ENCODE peak calls at places on chromosomes 1 and 21, in four cellular contexts. A is K562, B is GM12878, F is HepG2. X is an unnamed sample.

GRCh38 chr1:93740601-93741031 is 59.0 kb upstream of the BCAR3 start:
- DNase-seq in F (no peak), A (no peak), B (no peak), X (no peak)

GRCh38 chr1:155499263-155499662 is 63.3 kb downstream of the ASH1L start:
- DNase-seq in B (no peak), A (no peak), F (peak), X (no peak)

GRCh38 chr1:2632051-2632430 is 775 bp downstream of the MMEL1 start:
- DNase-seq in F (no peak), A (no peak), B (no peak), X (no peak)

GRCh38 chr1:168879906-168880734 is 151.1 kb upstream of the DPT start:
- DNase-seq in A (no peak), B (no peak), F (no peak), X (no peak)

GRCh38 chr1:228108742-228109072 is 392 bp downstream of the MRPL55 start:
- DNase-seq in F (no peak), A (no peak), B (no peak), X (no peak)

GRCh38 chr1:243713470-243714186 is 136.4 kb downstream of the AKT3 start:
- DNase-seq in A (no peak), F (no peak), B (no peak), X (no peak)

GRCh38 chr1:236890152-236891056 is 95.3 kb downstream of the MTR start:
- DNase-seq in A (no peak), B (no peak), F (no peak), X (no peak)

GRCh38 chr1:228695015-228695955 is 40.0 kb upstream of the RHOU start:
- DNase-seq in F (peak), B (no peak), A (no peak), X (no peak)

GRCh38 chr1:7956218-7957032 is 5.1 kb upstream of the PARK7 start:
- DNase-seq in A (no peak), B (no peak), F (no peak), X (no peak)

GRCh38 chr1:3995141-3995780 is 95.2 kb upstream of the C1orf174 start:
- DNase-seq in A (no peak), B (no peak), F (no peak), X (no peak)

GRCh38 chr1:183550915-183551314 is 39.3 kb downstream of the NCF2 start:
- DNase-seq in F (no peak), B (no peak), A (no peak), X (no peak)

GRCh38 chr1:29826646-29827045 is 590.3 kb downstream of the PTPRU start:
- DNase-seq in F (no peak), B (no peak), A (no peak), X (no peak)

GRCh38 chr1:42070996-42071395 is 82.2 kb upstream of the GUCA2B start:
- DNase-seq in F (no peak), A (no peak), B (no peak), X (no peak)

GRCh38 chr1:31769720-31770390 is 5.7 kb upstream of the ADGRB2 start:
- DNase-seq in B (no peak), A (no peak), F (no peak), X (no peak)

GRCh38 chr1:56401191-56401590 is 178.2 kb downstream of the PLPP3 start:
- DNase-seq in B (no peak), F (no peak), A (no peak), X (no peak)

GRCh38 chr21:44497641-44498243 is 42.3 kb downstream of the KRTAP10-1 start:
- DNase-seq in A (no peak), F (no peak), B (no peak), X (no peak)

GRCh38 chr21:44498965-44499560 is 40.9 kb downstream of the KRTAP10-1 start:
- DNase-seq in A (no peak), F (no peak), B (no peak), X (no peak)

GRCh38 chr21:44496900-44497550 is 41.7 kb downstream of the LRRC3 start:
- DNase-seq in F (no peak), A (no peak), B (no peak), X (no peak)

GRCh38 chr21:44499631-44500030 is 40.4 kb downstream of the KRTAP10-1 start:
- DNase-seq in F (no peak), B (no peak), A (no peak), X (no peak)

DNA sequence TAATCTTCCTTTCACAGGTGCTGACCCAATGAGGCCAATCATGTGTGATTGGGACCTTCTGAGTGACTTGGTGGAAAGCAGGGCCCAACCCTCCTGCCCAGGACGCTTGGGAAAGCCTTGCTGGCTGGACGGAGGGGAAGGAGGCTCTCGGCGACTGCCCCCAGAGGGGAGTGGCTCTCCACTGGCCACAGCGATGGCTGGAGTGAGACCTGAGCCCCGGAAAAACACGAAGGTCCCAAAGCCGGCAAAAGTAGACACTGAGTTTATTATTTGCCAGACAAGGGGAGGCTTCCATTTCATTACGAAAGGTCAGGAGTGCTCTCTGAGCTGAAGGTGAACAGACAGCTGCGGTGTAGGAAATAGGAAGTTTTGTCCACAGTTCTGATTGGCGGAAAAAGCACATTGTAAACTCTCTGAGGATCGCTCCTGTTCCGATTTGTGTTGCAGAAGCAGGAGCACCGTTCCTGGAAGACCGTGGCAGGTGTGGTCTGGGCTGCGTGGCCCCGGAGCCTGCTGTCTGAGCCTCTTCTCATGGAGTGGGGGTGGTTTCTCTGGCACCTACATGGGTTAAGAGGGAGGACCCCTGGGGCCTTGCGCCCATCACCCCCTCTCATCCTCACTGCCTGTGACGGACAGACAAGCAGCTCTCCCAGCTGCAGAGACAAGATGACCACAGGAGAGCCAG is 41.6 kb downstream of the KRTAP10-1 start:
- DNase-seq in A (no peak), F (peak), B (no peak), X (no peak)
- TF ChIP-seq CTCF in A (no peak), F (peak), B (no peak), X (no peak)

DNA sequence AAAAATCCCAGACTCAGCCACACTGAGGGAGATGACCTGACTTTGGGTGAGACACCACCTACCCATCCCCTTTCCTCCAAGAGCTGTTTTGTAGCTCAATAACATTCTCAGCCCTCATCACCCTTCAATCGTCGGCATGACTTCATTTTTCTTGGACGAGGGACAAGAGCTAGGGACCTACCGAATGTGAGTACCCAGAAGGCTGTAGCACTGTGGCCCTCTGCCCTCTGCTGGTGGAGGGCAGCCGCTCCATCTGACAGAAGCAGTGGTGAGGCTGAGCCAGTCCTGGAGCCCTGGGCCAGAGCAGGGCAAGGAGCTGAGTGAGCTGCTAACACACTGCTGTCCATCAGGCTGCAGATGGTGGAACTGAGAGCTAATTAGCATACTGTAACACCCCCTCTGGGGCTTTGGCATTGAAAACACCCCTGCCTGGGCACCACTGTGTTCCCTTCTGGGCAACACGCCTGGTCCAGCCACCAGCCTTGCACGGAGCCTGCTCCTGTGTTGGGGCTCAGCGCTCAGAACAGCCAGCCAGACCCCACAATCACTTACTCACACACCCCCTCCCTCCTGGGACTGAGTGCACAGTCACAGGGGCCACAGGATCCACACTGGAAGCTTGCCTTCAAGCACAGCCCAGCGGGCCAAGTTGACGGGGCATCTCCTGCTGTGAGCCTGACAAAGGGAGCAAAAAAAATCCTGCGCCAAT is 18.3 kb upstream of the ALPL start:
- DNase-seq in B (no peak), F (peak), A (peak), X (peak)
- TF ChIP-seq TCF7 in B (no peak), F (no peak), A (no peak), X (no peak)

GRCh38 chr1:43750083-43750482 is 42.7 kb downstream of the ST3GAL3 start:
- DNase-seq in B (no peak), A (no peak), F (no peak), X (no peak)
- TF ChIP-seq CTCF in B (no peak), A (no peak), F (no peak), X (no peak)

GRCh38 chr1:235455097-235455496 is 49.2 kb downstream of the B3GALNT2 start:
- DNase-seq in A (no peak), B (no peak), F (no peak), X (no peak)
- TF ChIP-seq TCF7 in A (no peak), B (no peak), F (no peak), X (no peak)

GRCh38 chr1:229971141-229971540 is 95.9 kb upstream of the GALNT2 start:
- DNase-seq in A (no peak), B (no peak), F (no peak), X (no peak)

GRCh38 chr1:229975047-229975446 is 92.0 kb upstream of the GALNT2 start:
- DNase-seq in A (no peak), F (no peak), B (no peak), X (no peak)

GRCh38 chr1:229970714-229971113 is 96.3 kb upstream of the GALNT2 start:
- DNase-seq in A (no peak), B (no peak), F (no peak), X (no peak)

GRCh38 chr1:229973297-229973612 is 93.8 kb upstream of the GALNT2 start:
- DNase-seq in A (no peak), B (no peak), F (no peak), X (no peak)

GRCh38 chr1:229972600-229973296 is 94.3 kb upstream of the GALNT2 start:
- DNase-seq in B (no peak), A (peak), F (peak), X (peak)
- TF ChIP-seq CTCF in B (peak), A (peak), F (peak), X (no peak)

DNA sequence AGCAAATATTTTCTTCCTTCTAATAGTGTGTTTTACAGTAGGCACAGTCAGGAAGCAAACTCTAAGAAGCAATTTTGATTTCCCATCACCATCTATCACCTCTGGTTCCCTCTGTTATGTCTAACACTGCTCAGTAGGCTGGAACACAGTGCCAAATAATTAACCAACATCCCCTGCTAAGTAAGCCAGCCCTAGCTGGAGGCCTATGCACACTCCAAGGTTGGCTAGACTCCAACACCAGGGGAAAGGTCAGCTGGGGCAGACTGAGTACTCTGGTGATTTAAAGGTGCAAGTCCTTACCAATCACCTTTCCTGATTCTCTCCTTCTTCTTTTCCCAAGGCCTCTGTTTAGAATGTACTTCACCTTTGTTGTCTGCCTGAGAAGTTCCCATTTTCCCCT is 46.5 kb upstream of the BEND5 start:
- DNase-seq in B (no peak), F (no peak), A (no peak), X (no peak)
- TF ChIP-seq TCF7 in B (no peak), F (no peak), A (no peak), X (no peak)

GRCh38 chr1:166977951-166978350 is 2.6 kb upstream of the ILDR2 start:
- DNase-seq in B (no peak), F (no peak), A (no peak), X (no peak)

GRCh38 chr1:166974647-166975345 is 544 bp downstream of the ILDR2 start:
- DNase-seq in A (no peak), F (no peak), B (no peak), X (no peak)

GRCh38 chr1:166972827-166973226 is 2.5 kb downstream of the ILDR2 start:
- DNase-seq in A (no peak), B (no peak), F (no peak), X (no peak)

GRCh38 chr1:166978795-166979194 is 3.5 kb upstream of the ILDR2 start:
- DNase-seq in B (no peak), F (no peak), A (no peak), X (no peak)

GRCh38 chr1:166975361-166976129 is at the start of gene ILDR2:
- DNase-seq in A (peak), B (no peak), F (no peak), X (peak)
- TF ChIP-seq CTCF in A (peak), B (no peak), F (peak), X (no peak)

DNA sequence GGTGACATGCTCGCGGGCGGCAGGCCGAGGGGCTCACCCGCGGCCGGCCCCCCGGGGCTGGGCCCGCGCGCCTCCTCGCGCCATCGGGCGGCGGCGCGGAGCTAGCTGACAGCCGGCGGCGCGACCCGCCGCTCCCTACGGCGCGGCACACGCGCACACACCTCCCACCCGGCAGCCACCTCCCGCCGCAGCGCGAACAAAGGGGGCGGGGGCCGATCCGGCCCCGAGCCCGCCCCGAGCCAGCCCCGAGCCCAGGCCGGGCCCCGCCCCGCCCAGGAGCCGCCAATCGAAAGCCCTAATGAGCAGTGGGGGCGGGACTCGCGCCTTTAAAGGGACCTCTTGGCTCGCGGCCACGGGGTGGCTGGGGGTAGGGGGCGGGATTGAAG is at the start of gene KIF21B:
- DNase-seq in A (peak), B (no peak), F (peak), X (peak)
- TF ChIP-seq TCF7 in A (no peak), B (no peak), F (no peak), X (no peak)

DNA sequence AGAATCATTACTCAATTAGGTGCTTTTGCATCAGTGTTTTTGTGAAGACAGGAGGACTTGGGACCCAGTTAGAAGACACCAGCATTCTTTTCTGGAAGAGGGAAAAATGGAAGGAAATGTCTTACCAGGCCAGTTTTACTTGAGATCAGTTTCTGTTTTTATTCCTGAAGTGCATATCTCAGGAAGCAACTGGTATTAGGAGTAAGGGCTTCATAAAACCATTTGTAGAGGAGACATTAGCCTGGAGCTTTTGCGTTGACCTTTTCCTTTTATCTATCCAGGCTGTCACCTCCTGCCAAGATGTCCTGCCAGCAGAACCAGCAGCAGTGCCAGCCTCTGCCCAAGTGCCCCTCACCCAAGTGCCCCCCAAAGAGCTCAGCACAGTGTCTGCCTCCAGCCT is at the start of gene LCE3B:
- DNase-seq in F (no peak), A (no peak), B (no peak), X (no peak)
- TF ChIP-seq CTCF in F (no peak), A (no peak), B (no peak), X (no peak)